ENCODE peak calls at places on chromosomes 4 and X, in eight cellular contexts. Q is CD8-positive, alpha-beta T cell; T is body of pancreas; P is OCI-LY7; Z is IMR-90; R is colonic mucosa; K is A549; A is heart right ventricle. C is an unnamed sample. For H3K4me1, the result is how much of the 10 kb centered on the place peaks cover.

GRCh38 chr4:122898370-122899150 is 23.8 kb downstream of the NUDT6 start:
- DNase-seq in Q (no peak), T (peak), P (no peak), Z (peak), R (peak), K (peak), A (no peak), C (no peak)

GRCh38 chrX:93422693-93423092 is 250.7 kb downstream of the NAP1L3 start:
- DNase-seq in Q (no peak), T (peak), P (peak), Z (peak), R (peak), K (no peak), A (no peak), C (no peak)

GRCh38 chr4:154660052-154660451 is 47.6 kb upstream of the FGG start:
- DNase-seq in Q (no peak), T (peak), P (no peak), Z (no peak), R (no peak), K (no peak), A (no peak), C (no peak)

GRCh38 chr4:35820026-35820425 is 424.3 kb downstream of the ARAP2 start:
- DNase-seq in Q (no peak), T (no peak), P (no peak), Z (no peak), R (no peak), K (no peak), A (no peak), C (no peak)

GRCh38 chr4:54322817-54323417 is 93.8 kb downstream of the PDGFRA start:
- DNase-seq in Q (no peak), T (peak), P (peak), Z (peak), R (peak), K (peak), A (peak), C (no peak)

GRCh38 chrX:11064851-11065600 is 46.1 kb upstream of the HCCS start:
- DNase-seq in Q (no peak), T (no peak), P (no peak), Z (peak), R (no peak), K (no peak), A (no peak), C (no peak)

GRCh38 chrX:120647127-120647526 is 17.3 kb upstream of the C1GALT1C1 start:
- DNase-seq in Q (no peak), T (no peak), P (no peak), Z (no peak), R (no peak), K (no peak), A (no peak), C (no peak)

GRCh38 chr4:8688041-8688907 is 95.7 kb downstream of the CPZ start:
- DNase-seq in Q (no peak), T (peak), P (no peak), Z (peak), R (peak), K (peak), A (no peak), C (peak)

GRCh38 chrX:22406332-22406731 is 133.6 kb downstream of the CBLL2 start:
- DNase-seq in Q (no peak), T (no peak), P (no peak), Z (no peak), R (no peak), K (no peak), A (no peak), C (no peak)

GRCh38 chr4:71186566-71187398 is 152.0 kb upstream of the SLC4A4 start:
- DNase-seq in Q (no peak), T (no peak), P (no peak), Z (peak), R (peak), K (peak), A (peak), C (no peak)

GRCh38 chr4:99390060-99390459 is 37.5 kb upstream of the ADH1C start:
- DNase-seq in Q (no peak), T (no peak), P (no peak), Z (peak), R (no peak), K (no peak), A (no peak), C (no peak)

GRCh38 chrX:5080812-5081211 is 1147.9 kb downstream of the NLGN4X start:
- DNase-seq in Q (no peak), T (no peak), P (no peak), Z (no peak), R (no peak), K (no peak), A (no peak), C (no peak)

GRCh38 chrX:34585561-34585960 is 71.5 kb downstream of the TMEM47 start:
- DNase-seq in Q (no peak), T (no peak), P (no peak), Z (no peak), R (no peak), K (no peak), A (no peak), C (no peak)

GRCh38 chr4:155959417-155959816 is 5.8 kb upstream of the CTSO start:
- DNase-seq in Q (no peak), T (no peak), P (no peak), Z (no peak), R (no peak), K (no peak), A (no peak), C (no peak)

GRCh38 chrX:13013353-13014110 is 30.9 kb downstream of the FAM9C start:
- DNase-seq in Q (no peak), T (peak), P (peak), Z (no peak), R (peak), K (no peak), A (peak), C (no peak)

GRCh38 chr4:116796022-116796421 is 289.4 kb downstream of the TRAM1L1 start:
- DNase-seq in Q (no peak), T (no peak), P (no peak), Z (no peak), R (no peak), K (no peak), A (no peak), C (no peak)

GRCh38 chrX:40474205-40474626 is 106.6 kb upstream of the ATP6AP2 start:
- DNase-seq in Q (no peak), T (peak), P (no peak), Z (peak), R (no peak), K (peak), A (peak), C (no peak)

GRCh38 chrX:149495573-149496071 is 9.5 kb downstream of the IDS start:
- DNase-seq in Q (no peak), T (peak), P (no peak), Z (peak), R (no peak), K (peak), A (no peak), C (no peak)

GRCh38 chr4:85243857-85244256 is 231.1 kb upstream of the ARHGAP24 start:
- DNase-seq in Q (no peak), T (no peak), P (no peak), Z (no peak), R (no peak), K (no peak), A (no peak), C (no peak)

GRCh38 chr4:107388736-107389135 is 331.3 kb downstream of the PAPSS1 start:
- DNase-seq in Q (no peak), T (no peak), P (no peak), Z (no peak), R (no peak), K (no peak), A (no peak), C (no peak)

GRCh38 chr4:139085141-139085540 is 69.6 kb downstream of the NOCT start:
- DNase-seq in Q (no peak), T (no peak), P (peak), Z (peak), R (no peak), K (no peak), A (no peak), C (no peak)
- H3K4me3 ChIP-seq in Q (no peak), T (no peak), P (peak), Z (no peak), R (peak), K (peak), A (peak), C (peak)

GRCh38 chrX:54074826-54075225 is 30.6 kb upstream of the PHF8 start:
- DNase-seq in Q (no peak), T (no peak), P (no peak), Z (no peak), R (no peak), K (no peak), A (no peak), C (no peak)
- H3K4me1 ChIP-seq in Q (under half), T (under half), P (under half), Z (under half), R (under half), K (under half), A (under half), C (under half)

DNA sequence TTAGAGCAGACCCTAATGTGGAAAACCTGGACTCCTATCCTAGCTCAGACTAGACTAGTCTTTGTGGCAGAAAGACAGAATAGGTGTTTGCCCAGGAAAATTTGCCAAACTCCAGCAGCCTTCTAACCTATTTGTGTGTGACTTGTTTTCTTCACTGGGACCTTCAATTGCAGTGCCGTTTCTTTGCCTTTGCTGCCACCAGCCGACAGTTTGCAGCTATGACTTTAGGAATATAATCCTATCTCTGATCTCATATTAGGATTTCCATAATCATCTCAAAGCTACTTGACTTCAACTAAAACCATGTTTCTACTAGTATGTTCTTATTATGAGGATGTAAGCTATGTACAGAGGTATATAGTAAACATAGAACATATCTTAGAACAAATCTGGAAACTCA is 60.2 kb upstream of the PGAM4 start:
- DNase-seq in Q (no peak), T (peak), P (peak), Z (peak), R (peak), K (peak), A (peak), C (no peak)
- TF ChIP-seq CTCF in Q (no peak), T (peak), P (peak), Z (peak), R (peak), K (peak), A (no peak), C (peak)

DNA sequence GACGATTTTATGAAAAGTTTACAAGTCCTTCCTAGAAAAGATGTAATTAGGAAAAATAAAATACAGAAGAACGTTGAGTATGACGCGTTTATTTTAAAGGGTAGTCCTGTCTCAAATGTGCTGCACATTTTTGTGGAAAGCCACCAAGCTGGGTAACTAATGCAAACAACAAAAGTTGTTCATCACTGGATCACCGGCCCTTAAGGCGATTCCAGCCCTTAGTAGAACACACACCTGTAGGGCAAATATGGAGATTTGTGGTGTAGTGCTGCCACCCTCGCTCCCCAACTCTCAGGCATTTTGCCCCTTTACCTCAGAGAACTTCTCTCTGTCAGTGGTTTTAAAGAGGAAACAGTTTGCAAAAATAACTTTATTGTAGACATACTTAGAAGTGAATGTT is 1.9 kb downstream of the TBL1X start:
- DNase-seq in Q (no peak), T (no peak), P (no peak), Z (no peak), R (no peak), K (no peak), A (no peak), C (no peak)
- H3K4me3 ChIP-seq in Q (peak), T (no peak), P (peak), Z (peak), R (no peak), K (peak), A (peak), C (no peak)

GRCh38 chr4:10111067-10111801 is 5.4 kb downstream of the WDR1 start:
- DNase-seq in Q (no peak), T (no peak), P (no peak), Z (no peak), R (peak), K (no peak), A (no peak), C (no peak)
- H3K4me1 ChIP-seq in Q (half or more), T (under half), P (under half), Z (half or more), R (under half), K (under half), A (half or more), C (under half)